ENCODE peak calls at places on chromosomes 6 and 20, in nine cellular contexts. One of them, this sample, is unnamed.

GRCh38 chr20:63032861-63033634 is 26.3 kb upstream of the BHLHE23 start:
- DNase-seq in activated gamma-delta T cell treated with Interleukin-2 at 50 U/mL for 16 hours: no peak
- DNase-seq in activated CD4-positive, alpha-beta T cell treated with anti-CD3 and anti-CD28 coated beads, Interleukin-2, amount 50 U/mL, for 48 hours: no peak
- DNase-seq in GM04503: no peak
- DNase-seq in heart left ventricle: no peak
- DNase-seq in globus pallidus: no peak
- DNase-seq in CD4-positive, alpha-beta T cell: no peak
- DNase-seq in NCI-H510A treated with DMSO at 0.1 percent for 48 hours: no peak
- DNase-seq in SHP77: no peak
- DNase-seq in this sample: no peak

GRCh38 chr6:87105823-87106222 is 10.9 kb upstream of the CGA start:
- DNase-seq in heart left ventricle: no peak
- DNase-seq in SHP77: no peak
- DNase-seq in NCI-H510A treated with DMSO at 0.1 percent for 48 hours: no peak
- DNase-seq in CD4-positive, alpha-beta T cell: no peak
- DNase-seq in GM04503: no peak
- DNase-seq in globus pallidus: no peak
- DNase-seq in activated gamma-delta T cell treated with Interleukin-2 at 50 U/mL for 16 hours: no peak
- DNase-seq in activated CD4-positive, alpha-beta T cell treated with anti-CD3 and anti-CD28 coated beads, Interleukin-2, amount 50 U/mL, for 48 hours: no peak
- DNase-seq in this sample: no peak

GRCh38 chr20:37387519-37388269 is 41.8 kb downstream of the SRC start:
- DNase-seq in CD4-positive, alpha-beta T cell: no peak
- DNase-seq in heart left ventricle: no peak
- DNase-seq in activated gamma-delta T cell treated with Interleukin-2 at 50 U/mL for 16 hours: no peak
- DNase-seq in GM04503: no peak
- DNase-seq in NCI-H510A treated with DMSO at 0.1 percent for 48 hours: no peak
- DNase-seq in SHP77: no peak
- DNase-seq in globus pallidus: no peak
- DNase-seq in activated CD4-positive, alpha-beta T cell treated with anti-CD3 and anti-CD28 coated beads, Interleukin-2, amount 50 U/mL, for 48 hours: no peak
- DNase-seq in this sample: no peak

GRCh38 chr6:80249897-80250296 is 143.4 kb downstream of the BCKDHB start:
- DNase-seq in activated CD4-positive, alpha-beta T cell treated with anti-CD3 and anti-CD28 coated beads, Interleukin-2, amount 50 U/mL, for 48 hours: no peak
- DNase-seq in SHP77: no peak
- DNase-seq in CD4-positive, alpha-beta T cell: no peak
- DNase-seq in heart left ventricle: no peak
- DNase-seq in GM04503: no peak
- DNase-seq in activated gamma-delta T cell treated with Interleukin-2 at 50 U/mL for 16 hours: no peak
- DNase-seq in NCI-H510A treated with DMSO at 0.1 percent for 48 hours: no peak
- DNase-seq in globus pallidus: no peak
- DNase-seq in this sample: no peak

GRCh38 chr6:37486440-37486839 is 13.3 kb downstream of the CCDC167 start:
- DNase-seq in activated gamma-delta T cell treated with Interleukin-2 at 50 U/mL for 16 hours: no peak
- DNase-seq in CD4-positive, alpha-beta T cell: no peak
- DNase-seq in activated CD4-positive, alpha-beta T cell treated with anti-CD3 and anti-CD28 coated beads, Interleukin-2, amount 50 U/mL, for 48 hours: no peak
- DNase-seq in SHP77: no peak
- DNase-seq in heart left ventricle: no peak
- DNase-seq in GM04503: no peak
- DNase-seq in NCI-H510A treated with DMSO at 0.1 percent for 48 hours: no peak
- DNase-seq in globus pallidus: no peak
- DNase-seq in this sample: no peak

GRCh38 chr6:99512033-99512432 is 3.2 kb downstream of the USP45 start:
- DNase-seq in activated CD4-positive, alpha-beta T cell treated with anti-CD3 and anti-CD28 coated beads, Interleukin-2, amount 50 U/mL, for 48 hours: no peak
- DNase-seq in GM04503: no peak
- DNase-seq in heart left ventricle: no peak
- DNase-seq in activated gamma-delta T cell treated with Interleukin-2 at 50 U/mL for 16 hours: no peak
- DNase-seq in globus pallidus: no peak
- DNase-seq in CD4-positive, alpha-beta T cell: no peak
- DNase-seq in NCI-H510A treated with DMSO at 0.1 percent for 48 hours: no peak
- DNase-seq in SHP77: no peak
- DNase-seq in this sample: no peak

GRCh38 chr6:122180132-122180531 is 219.3 kb upstream of the HSF2 start:
- DNase-seq in activated gamma-delta T cell treated with Interleukin-2 at 50 U/mL for 16 hours: no peak
- DNase-seq in globus pallidus: no peak
- DNase-seq in CD4-positive, alpha-beta T cell: no peak
- DNase-seq in activated CD4-positive, alpha-beta T cell treated with anti-CD3 and anti-CD28 coated beads, Interleukin-2, amount 50 U/mL, for 48 hours: no peak
- DNase-seq in NCI-H510A treated with DMSO at 0.1 percent for 48 hours: no peak
- DNase-seq in heart left ventricle: no peak
- DNase-seq in SHP77: no peak
- DNase-seq in GM04503: no peak
- DNase-seq in this sample: no peak

GRCh38 chr20:4581838-4582237 is 139.9 kb upstream of the PRND start:
- DNase-seq in CD4-positive, alpha-beta T cell: no peak
- DNase-seq in activated CD4-positive, alpha-beta T cell treated with anti-CD3 and anti-CD28 coated beads, Interleukin-2, amount 50 U/mL, for 48 hours: no peak
- DNase-seq in activated gamma-delta T cell treated with Interleukin-2 at 50 U/mL for 16 hours: no peak
- DNase-seq in heart left ventricle: no peak
- DNase-seq in NCI-H510A treated with DMSO at 0.1 percent for 48 hours: no peak
- DNase-seq in globus pallidus: no peak
- DNase-seq in GM04503: no peak
- DNase-seq in SHP77: no peak
- DNase-seq in this sample: no peak

GRCh38 chr20:59645761-59646171 is 41.4 kb downstream of the PHACTR3 start:
- DNase-seq in activated gamma-delta T cell treated with Interleukin-2 at 50 U/mL for 16 hours: no peak
- DNase-seq in CD4-positive, alpha-beta T cell: no peak
- DNase-seq in GM04503: no peak
- DNase-seq in SHP77: peak
- DNase-seq in heart left ventricle: no peak
- DNase-seq in NCI-H510A treated with DMSO at 0.1 percent for 48 hours: no peak
- DNase-seq in activated CD4-positive, alpha-beta T cell treated with anti-CD3 and anti-CD28 coated beads, Interleukin-2, amount 50 U/mL, for 48 hours: no peak
- DNase-seq in globus pallidus: peak
- DNase-seq in this sample: no peak

GRCh38 chr6:140082867-140083297 is 708.4 kb upstream of the CITED2 start:
- DNase-seq in SHP77: no peak
- DNase-seq in globus pallidus: no peak
- DNase-seq in CD4-positive, alpha-beta T cell: no peak
- DNase-seq in activated CD4-positive, alpha-beta T cell treated with anti-CD3 and anti-CD28 coated beads, Interleukin-2, amount 50 U/mL, for 48 hours: no peak
- DNase-seq in heart left ventricle: no peak
- DNase-seq in NCI-H510A treated with DMSO at 0.1 percent for 48 hours: no peak
- DNase-seq in activated gamma-delta T cell treated with Interleukin-2 at 50 U/mL for 16 hours: no peak
- DNase-seq in GM04503: peak
- DNase-seq in this sample: no peak

GRCh38 chr6:110705543-110705942 is 109.7 kb downstream of the CDK19 start:
- DNase-seq in heart left ventricle: no peak
- DNase-seq in activated gamma-delta T cell treated with Interleukin-2 at 50 U/mL for 16 hours: no peak
- DNase-seq in GM04503: no peak
- DNase-seq in CD4-positive, alpha-beta T cell: no peak
- DNase-seq in NCI-H510A treated with DMSO at 0.1 percent for 48 hours: no peak
- DNase-seq in globus pallidus: no peak
- DNase-seq in activated CD4-positive, alpha-beta T cell treated with anti-CD3 and anti-CD28 coated beads, Interleukin-2, amount 50 U/mL, for 48 hours: no peak
- DNase-seq in SHP77: no peak
- DNase-seq in this sample: no peak

GRCh38 chr6:136408205-136408604 is 118.6 kb upstream of the BCLAF1 start:
- DNase-seq in activated gamma-delta T cell treated with Interleukin-2 at 50 U/mL for 16 hours: no peak
- DNase-seq in activated CD4-positive, alpha-beta T cell treated with anti-CD3 and anti-CD28 coated beads, Interleukin-2, amount 50 U/mL, for 48 hours: no peak
- DNase-seq in SHP77: no peak
- DNase-seq in globus pallidus: no peak
- DNase-seq in NCI-H510A treated with DMSO at 0.1 percent for 48 hours: no peak
- DNase-seq in CD4-positive, alpha-beta T cell: no peak
- DNase-seq in heart left ventricle: no peak
- DNase-seq in GM04503: peak
- DNase-seq in this sample: no peak

GRCh38 chr6:346389-347030 is 45.0 kb upstream of the IRF4 start:
- DNase-seq in heart left ventricle: no peak
- DNase-seq in activated CD4-positive, alpha-beta T cell treated with anti-CD3 and anti-CD28 coated beads, Interleukin-2, amount 50 U/mL, for 48 hours: no peak
- DNase-seq in NCI-H510A treated with DMSO at 0.1 percent for 48 hours: no peak
- DNase-seq in GM04503: peak
- DNase-seq in activated gamma-delta T cell treated with Interleukin-2 at 50 U/mL for 16 hours: no peak
- DNase-seq in CD4-positive, alpha-beta T cell: no peak
- DNase-seq in globus pallidus: no peak
- DNase-seq in SHP77: no peak
- DNase-seq in this sample: no peak

GRCh38 chr20:50350510-50351249 is 159.5 kb upstream of the PTPN1 start:
- DNase-seq in activated CD4-positive, alpha-beta T cell treated with anti-CD3 and anti-CD28 coated beads, Interleukin-2, amount 50 U/mL, for 48 hours: no peak
- DNase-seq in GM04503: no peak
- DNase-seq in heart left ventricle: no peak
- DNase-seq in activated gamma-delta T cell treated with Interleukin-2 at 50 U/mL for 16 hours: no peak
- DNase-seq in NCI-H510A treated with DMSO at 0.1 percent for 48 hours: no peak
- DNase-seq in CD4-positive, alpha-beta T cell: no peak
- DNase-seq in globus pallidus: no peak
- DNase-seq in SHP77: no peak
- DNase-seq in this sample: no peak

GRCh38 chr6:116695398-116695797 is 14.4 kb downstream of the KPNA5 start:
- DNase-seq in globus pallidus: no peak
- DNase-seq in SHP77: no peak
- DNase-seq in CD4-positive, alpha-beta T cell: no peak
- DNase-seq in NCI-H510A treated with DMSO at 0.1 percent for 48 hours: no peak
- DNase-seq in GM04503: no peak
- DNase-seq in activated gamma-delta T cell treated with Interleukin-2 at 50 U/mL for 16 hours: no peak
- DNase-seq in heart left ventricle: no peak
- DNase-seq in activated CD4-positive, alpha-beta T cell treated with anti-CD3 and anti-CD28 coated beads, Interleukin-2, amount 50 U/mL, for 48 hours: no peak
- DNase-seq in this sample: peak

GRCh38 chr6:109896333-109896732 is 81.8 kb upstream of the GPR6 start:
- DNase-seq in globus pallidus: no peak
- DNase-seq in heart left ventricle: no peak
- DNase-seq in activated gamma-delta T cell treated with Interleukin-2 at 50 U/mL for 16 hours: no peak
- DNase-seq in CD4-positive, alpha-beta T cell: no peak
- DNase-seq in NCI-H510A treated with DMSO at 0.1 percent for 48 hours: no peak
- DNase-seq in activated CD4-positive, alpha-beta T cell treated with anti-CD3 and anti-CD28 coated beads, Interleukin-2, amount 50 U/mL, for 48 hours: no peak
- DNase-seq in GM04503: peak
- DNase-seq in SHP77: no peak
- DNase-seq in this sample: no peak

GRCh38 chr20:35601021-35601973 is 14.3 kb upstream of the SPAG4 start:
- DNase-seq in SHP77: no peak
- DNase-seq in NCI-H510A treated with DMSO at 0.1 percent for 48 hours: peak
- DNase-seq in GM04503: no peak
- DNase-seq in globus pallidus: no peak
- DNase-seq in activated CD4-positive, alpha-beta T cell treated with anti-CD3 and anti-CD28 coated beads, Interleukin-2, amount 50 U/mL, for 48 hours: peak
- DNase-seq in activated gamma-delta T cell treated with Interleukin-2 at 50 U/mL for 16 hours: peak
- DNase-seq in heart left ventricle: peak
- DNase-seq in CD4-positive, alpha-beta T cell: peak
- DNase-seq in this sample: peak

GRCh38 chr6:111794716-111795452 is 78.4 kb downstream of the FYN start:
- DNase-seq in CD4-positive, alpha-beta T cell: no peak
- DNase-seq in globus pallidus: no peak
- DNase-seq in activated gamma-delta T cell treated with Interleukin-2 at 50 U/mL for 16 hours: no peak
- DNase-seq in GM04503: no peak
- DNase-seq in NCI-H510A treated with DMSO at 0.1 percent for 48 hours: no peak
- DNase-seq in heart left ventricle: no peak
- DNase-seq in activated CD4-positive, alpha-beta T cell treated with anti-CD3 and anti-CD28 coated beads, Interleukin-2, amount 50 U/mL, for 48 hours: no peak
- DNase-seq in SHP77: no peak
- DNase-seq in this sample: peak

GRCh38 chr6:144873653-144874378 is 588.7 kb downstream of the UTRN start:
- DNase-seq in globus pallidus: no peak
- DNase-seq in SHP77: no peak
- DNase-seq in activated CD4-positive, alpha-beta T cell treated with anti-CD3 and anti-CD28 coated beads, Interleukin-2, amount 50 U/mL, for 48 hours: no peak
- DNase-seq in NCI-H510A treated with DMSO at 0.1 percent for 48 hours: no peak
- DNase-seq in CD4-positive, alpha-beta T cell: no peak
- DNase-seq in activated gamma-delta T cell treated with Interleukin-2 at 50 U/mL for 16 hours: no peak
- DNase-seq in heart left ventricle: no peak
- DNase-seq in GM04503: no peak
- DNase-seq in this sample: no peak

GRCh38 chr20:15528386-15529111 is 1044.7 kb downstream of the KIF16B start:
- DNase-seq in GM04503: no peak
- DNase-seq in CD4-positive, alpha-beta T cell: no peak
- DNase-seq in SHP77: no peak
- DNase-seq in globus pallidus: no peak
- DNase-seq in heart left ventricle: no peak
- DNase-seq in activated gamma-delta T cell treated with Interleukin-2 at 50 U/mL for 16 hours: no peak
- DNase-seq in activated CD4-positive, alpha-beta T cell treated with anti-CD3 and anti-CD28 coated beads, Interleukin-2, amount 50 U/mL, for 48 hours: no peak
- DNase-seq in NCI-H510A treated with DMSO at 0.1 percent for 48 hours: no peak
- DNase-seq in this sample: no peak

GRCh38 chr6:30727920-30728605 is 7.9 kb downstream of the TUBB start:
- DNase-seq in NCI-H510A treated with DMSO at 0.1 percent for 48 hours: no peak
- DNase-seq in activated gamma-delta T cell treated with Interleukin-2 at 50 U/mL for 16 hours: no peak
- DNase-seq in globus pallidus: no peak
- DNase-seq in activated CD4-positive, alpha-beta T cell treated with anti-CD3 and anti-CD28 coated beads, Interleukin-2, amount 50 U/mL, for 48 hours: no peak
- DNase-seq in heart left ventricle: no peak
- DNase-seq in CD4-positive, alpha-beta T cell: no peak
- DNase-seq in GM04503: no peak
- DNase-seq in SHP77: no peak
- DNase-seq in this sample: no peak

GRCh38 chr20:57386762-57387161 is 4.4 kb upstream of the RBM38 start:
- DNase-seq in globus pallidus: no peak
- DNase-seq in activated gamma-delta T cell treated with Interleukin-2 at 50 U/mL for 16 hours: no peak
- DNase-seq in GM04503: no peak
- DNase-seq in activated CD4-positive, alpha-beta T cell treated with anti-CD3 and anti-CD28 coated beads, Interleukin-2, amount 50 U/mL, for 48 hours: no peak
- DNase-seq in SHP77: no peak
- DNase-seq in heart left ventricle: no peak
- DNase-seq in NCI-H510A treated with DMSO at 0.1 percent for 48 hours: no peak
- DNase-seq in CD4-positive, alpha-beta T cell: no peak
- DNase-seq in this sample: no peak

GRCh38 chr6:16200231-16200941 is 38.0 kb upstream of the GMPR start:
- DNase-seq in NCI-H510A treated with DMSO at 0.1 percent for 48 hours: no peak
- DNase-seq in heart left ventricle: no peak
- DNase-seq in GM04503: no peak
- DNase-seq in globus pallidus: peak
- DNase-seq in SHP77: no peak
- DNase-seq in CD4-positive, alpha-beta T cell: no peak
- DNase-seq in activated CD4-positive, alpha-beta T cell treated with anti-CD3 and anti-CD28 coated beads, Interleukin-2, amount 50 U/mL, for 48 hours: no peak
- DNase-seq in activated gamma-delta T cell treated with Interleukin-2 at 50 U/mL for 16 hours: no peak
- DNase-seq in this sample: no peak

GRCh38 chr6:21348462-21349195 is 244.9 kb upstream of the SOX4 start:
- DNase-seq in globus pallidus: no peak
- DNase-seq in NCI-H510A treated with DMSO at 0.1 percent for 48 hours: no peak
- DNase-seq in CD4-positive, alpha-beta T cell: no peak
- DNase-seq in SHP77: no peak
- DNase-seq in heart left ventricle: no peak
- DNase-seq in activated gamma-delta T cell treated with Interleukin-2 at 50 U/mL for 16 hours: no peak
- DNase-seq in activated CD4-positive, alpha-beta T cell treated with anti-CD3 and anti-CD28 coated beads, Interleukin-2, amount 50 U/mL, for 48 hours: no peak
- DNase-seq in GM04503: no peak
- DNase-seq in this sample: peak

GRCh38 chr20:63830821-63831593 is at the start of gene ZBTB46:
- DNase-seq in globus pallidus: no peak
- DNase-seq in GM04503: no peak
- DNase-seq in SHP77: peak
- DNase-seq in activated CD4-positive, alpha-beta T cell treated with anti-CD3 and anti-CD28 coated beads, Interleukin-2, amount 50 U/mL, for 48 hours: peak
- DNase-seq in CD4-positive, alpha-beta T cell: no peak
- DNase-seq in activated gamma-delta T cell treated with Interleukin-2 at 50 U/mL for 16 hours: no peak
- DNase-seq in NCI-H510A treated with DMSO at 0.1 percent for 48 hours: no peak
- DNase-seq in heart left ventricle: peak
- DNase-seq in this sample: no peak

GRCh38 chr20:26295006-26295405 is 598.4 kb upstream of the ZNF337 start:
- DNase-seq in GM04503: no peak
- DNase-seq in globus pallidus: no peak
- DNase-seq in activated gamma-delta T cell treated with Interleukin-2 at 50 U/mL for 16 hours: no peak
- DNase-seq in CD4-positive, alpha-beta T cell: no peak
- DNase-seq in activated CD4-positive, alpha-beta T cell treated with anti-CD3 and anti-CD28 coated beads, Interleukin-2, amount 50 U/mL, for 48 hours: no peak
- DNase-seq in NCI-H510A treated with DMSO at 0.1 percent for 48 hours: no peak
- DNase-seq in heart left ventricle: no peak
- DNase-seq in SHP77: no peak
- DNase-seq in this sample: no peak

GRCh38 chr6:46734867-46735719 is at the start of gene PLA2G7:
- DNase-seq in GM04503: no peak
- DNase-seq in activated gamma-delta T cell treated with Interleukin-2 at 50 U/mL for 16 hours: no peak
- DNase-seq in NCI-H510A treated with DMSO at 0.1 percent for 48 hours: peak
- DNase-seq in heart left ventricle: no peak
- DNase-seq in SHP77: no peak
- DNase-seq in globus pallidus: no peak
- DNase-seq in activated CD4-positive, alpha-beta T cell treated with anti-CD3 and anti-CD28 coated beads, Interleukin-2, amount 50 U/mL, for 48 hours: no peak
- DNase-seq in CD4-positive, alpha-beta T cell: no peak
- DNase-seq in this sample: no peak

GRCh38 chr6:33958863-33959651 is 155.3 kb upstream of the MLN start:
- DNase-seq in CD4-positive, alpha-beta T cell: no peak
- DNase-seq in NCI-H510A treated with DMSO at 0.1 percent for 48 hours: no peak
- DNase-seq in activated gamma-delta T cell treated with Interleukin-2 at 50 U/mL for 16 hours: no peak
- DNase-seq in heart left ventricle: no peak
- DNase-seq in activated CD4-positive, alpha-beta T cell treated with anti-CD3 and anti-CD28 coated beads, Interleukin-2, amount 50 U/mL, for 48 hours: no peak
- DNase-seq in SHP77: no peak
- DNase-seq in globus pallidus: no peak
- DNase-seq in GM04503: no peak
- DNase-seq in this sample: no peak

GRCh38 chr20:31578448-31579138 is 26.5 kb upstream of the ID1 start:
- DNase-seq in activated CD4-positive, alpha-beta T cell treated with anti-CD3 and anti-CD28 coated beads, Interleukin-2, amount 50 U/mL, for 48 hours: no peak
- DNase-seq in NCI-H510A treated with DMSO at 0.1 percent for 48 hours: no peak
- DNase-seq in GM04503: no peak
- DNase-seq in globus pallidus: no peak
- DNase-seq in CD4-positive, alpha-beta T cell: no peak
- DNase-seq in heart left ventricle: no peak
- DNase-seq in SHP77: no peak
- DNase-seq in activated gamma-delta T cell treated with Interleukin-2 at 50 U/mL for 16 hours: no peak
- DNase-seq in this sample: no peak

GRCh38 chr20:50712771-50713676 is 18.4 kb upstream of the PARD6B start:
- DNase-seq in SHP77: no peak
- DNase-seq in globus pallidus: no peak
- DNase-seq in GM04503: no peak
- DNase-seq in activated CD4-positive, alpha-beta T cell treated with anti-CD3 and anti-CD28 coated beads, Interleukin-2, amount 50 U/mL, for 48 hours: no peak
- DNase-seq in activated gamma-delta T cell treated with Interleukin-2 at 50 U/mL for 16 hours: no peak
- DNase-seq in heart left ventricle: no peak
- DNase-seq in NCI-H510A treated with DMSO at 0.1 percent for 48 hours: no peak
- DNase-seq in CD4-positive, alpha-beta T cell: no peak
- DNase-seq in this sample: no peak

GRCh38 chr20:63089051-63089907 is 82.5 kb upstream of the BHLHE23 start:
- DNase-seq in activated gamma-delta T cell treated with Interleukin-2 at 50 U/mL for 16 hours: peak
- DNase-seq in globus pallidus: no peak
- DNase-seq in SHP77: no peak
- DNase-seq in GM04503: no peak
- DNase-seq in heart left ventricle: peak
- DNase-seq in NCI-H510A treated with DMSO at 0.1 percent for 48 hours: no peak
- DNase-seq in CD4-positive, alpha-beta T cell: no peak
- DNase-seq in activated CD4-positive, alpha-beta T cell treated with anti-CD3 and anti-CD28 coated beads, Interleukin-2, amount 50 U/mL, for 48 hours: no peak
- DNase-seq in this sample: no peak

This sample was measured in NCI-H2029.